ENCODE peak calls at places on chromosome 19, in five cellular contexts. L is HepG2, V is fibroblast of mammary gland, N is AG04450, W is left ventricle myocardium inferior. D is an unnamed sample.

GRCh38 chr19:16957151-16957662 is 68.4 kb downstream of the F2RL3 start:
- DNase-seq in L (no peak), V (peak; percentile 73), N (no peak), W (no peak), D (peak; percentile 10)

GRCh38 chr19:55676889-55677505 is 2.0 kb downstream of the EPN1 start:
- DNase-seq in L (no peak), V (no peak), N (no peak), W (no peak), D (no peak)

GRCh38 chr19:55460670-55461258 is 678 bp downstream of the ISOC2 start:
- DNase-seq in L (peak; percentile 84), V (peak; percentile 88), N (peak; percentile 48), W (peak; percentile 86), D (peak; percentile 90)

GRCh38 chr19:42076375-42076944 is 494 bp downstream of the ZNF574 start:
- DNase-seq in L (no peak), V (no peak), N (no peak), W (no peak), D (no peak)

GRCh38 chr19:35048911-35049411 is 7.4 kb downstream of the HPN start:
- DNase-seq in L (no peak), V (no peak), N (no peak), W (peak; percentile 75), D (no peak)

GRCh38 chr19:42199440-42200115 is 17.9 kb downstream of the DEDD2 start:
- DNase-seq in L (no peak), V (no peak), N (no peak), W (peak; percentile 35), D (no peak)

GRCh38 chr19:7544626-7545025 is 9.1 kb downstream of the PNPLA6 start:
- DNase-seq in L (no peak), V (no peak), N (no peak), W (no peak), D (no peak)

GRCh38 chr19:3034845-3035541 is 5.9 kb upstream of the TLE2 start:
- DNase-seq in L (no peak), V (peak; percentile 41), N (no peak), W (no peak), D (peak; percentile 61)

GRCh38 chr19:6531163-6531955 is 533 bp downstream of the TNFSF9 start:
- DNase-seq in L (no peak), V (no peak), N (no peak), W (no peak), D (no peak)

GRCh38 chr19:23557381-23557780 is 129.6 kb downstream of the ZNF675 start:
- DNase-seq in L (no peak), V (no peak), N (no peak), W (no peak), D (no peak)

GRCh38 chr19:38649305-38650179 is 2.1 kb downstream of the ACTN4 start:
- DNase-seq in L (peak; percentile 94), V (no peak), N (no peak), W (no peak), D (no peak)

GRCh38 chr19:756232-756631 is 5.3 kb downstream of the MISP start:
- DNase-seq in L (peak; percentile 82), V (peak; percentile 78), N (no peak), W (no peak), D (peak; percentile 26)

DNA sequence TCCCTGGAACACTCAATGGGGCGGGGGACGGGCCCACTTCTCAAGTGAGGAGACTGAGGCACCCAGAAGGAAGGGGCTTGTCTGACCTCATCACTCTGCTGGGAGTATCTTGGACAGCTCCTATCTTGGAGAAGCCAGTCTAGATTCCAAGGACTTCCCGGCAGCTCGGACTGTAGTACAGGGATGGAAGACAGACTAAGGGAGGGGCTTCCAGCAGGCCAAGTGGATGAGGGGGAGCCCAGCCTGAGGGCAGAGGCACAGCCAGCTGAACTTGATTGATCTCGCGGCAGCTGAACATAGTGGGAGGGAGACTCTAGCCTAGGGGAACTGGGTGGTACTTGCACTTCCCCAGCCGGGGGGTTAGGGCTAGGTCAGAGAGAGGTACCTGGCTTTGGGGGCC is 702 bp downstream of the CILP2 start:
- DNase-seq in L (no peak), V (no peak), N (no peak), W (no peak), D (no peak)
- H3K4me3 ChIP-seq in L (peak overlapping the region; percentile 6), V (no peak overlapping the region), N (no peak overlapping the region), W (peak overlapping the region; percentile 60), D (no peak overlapping the region)

DNA sequence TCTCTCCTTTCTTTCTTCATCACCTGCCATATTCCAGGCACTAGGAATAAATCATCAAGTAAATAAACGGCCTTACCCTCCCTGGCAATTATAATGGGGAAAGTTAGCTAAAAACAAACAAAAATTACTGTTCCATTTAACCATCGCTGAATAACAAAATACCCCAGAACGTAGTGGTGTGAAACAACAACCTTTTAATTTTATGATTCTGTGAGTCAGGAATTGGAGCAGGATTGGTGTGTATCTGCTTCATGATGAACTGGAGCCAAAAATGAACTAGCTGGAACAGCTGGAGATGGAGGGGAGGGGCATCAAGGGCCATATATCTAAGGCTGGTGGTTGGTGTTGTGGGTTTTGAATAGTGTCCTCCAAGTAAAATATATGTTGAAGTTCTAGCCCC is 3.7 kb upstream of the CADM4 start:
- DNase-seq in L (no peak), V (peak; percentile 29), N (no peak), W (no peak), D (no peak)
- TF ChIP-seq CTCF in L (no peak), V (no peak), N (no peak), W (no peak), D (no peak)

DNA sequence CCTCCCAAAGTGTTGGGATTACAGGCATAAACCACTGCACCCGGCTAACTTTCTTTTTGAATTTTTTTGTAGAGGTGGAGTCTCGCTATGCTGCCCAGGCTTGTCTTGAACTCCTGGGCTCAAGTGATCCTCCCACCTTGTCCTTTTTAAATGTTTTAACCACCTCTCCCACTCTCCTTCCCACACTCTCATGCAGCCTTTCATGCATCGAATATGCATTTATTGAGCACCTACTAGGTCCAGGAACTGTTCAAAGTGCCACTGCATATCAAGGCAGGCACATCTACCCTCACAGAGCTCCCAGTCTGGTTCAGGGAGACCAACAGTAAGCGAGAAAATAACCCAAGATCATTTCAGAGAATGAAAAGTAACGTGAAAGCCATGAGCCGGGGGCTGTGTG is 1.2 kb downstream of the TICAM1 start:
- DNase-seq in L (no peak), V (no peak), N (no peak), W (no peak), D (no peak)
- H3K4me3 ChIP-seq in L (peak overlapping the region; percentile 96), V (peak overlapping the region; percentile 85), N (peak overlapping the region; percentile 84), W (peak overlapping the region; percentile 97), D (peak overlapping the region; percentile 93)

DNA sequence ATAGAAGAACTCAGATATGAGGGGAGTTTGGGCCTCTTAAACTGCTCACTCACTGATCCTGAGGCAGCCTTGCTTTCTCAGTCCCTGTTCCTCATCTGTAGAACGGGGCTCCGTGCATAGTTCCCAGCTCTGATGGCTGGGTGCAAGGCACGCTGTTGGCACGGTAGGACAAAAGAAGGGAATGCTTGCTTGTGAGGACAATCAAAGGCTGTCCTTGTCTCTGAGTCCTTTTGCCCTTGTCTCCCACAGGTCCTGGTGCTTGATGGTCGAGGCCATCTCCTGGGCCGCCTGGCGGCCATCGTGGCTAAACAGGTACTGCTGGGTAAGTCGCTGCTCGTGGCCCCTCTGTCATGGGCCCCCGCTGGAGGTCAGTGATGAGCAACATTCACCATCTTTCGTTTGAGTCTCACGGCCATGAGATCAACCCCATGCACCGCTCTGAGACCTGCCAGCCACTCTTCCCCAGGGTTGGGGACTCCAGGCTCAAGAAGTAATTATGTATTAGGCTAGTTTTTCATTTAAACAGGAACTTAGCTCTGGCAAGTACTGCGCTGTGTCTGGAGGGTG is 2.3 kb downstream of the RPL13A start:
- DNase-seq in L (peak; percentile 75), V (peak; percentile 52), N (no peak), W (no peak), D (no peak)
- TF ChIP-seq CTCF in L (peak; percentile 77), V (no peak), N (no peak), W (no peak), D (no peak)

GRCh38 chr19:32324631-32325215 is 20.7 kb upstream of the ZNF507 start:
- DNase-seq in L (no peak), V (no peak), N (no peak), W (no peak), D (no peak)
- H3K4me3 ChIP-seq in L (no peak overlapping the region), V (no peak overlapping the region), N (no peak overlapping the region), W (no peak overlapping the region), D (no peak overlapping the region)

GRCh38 chr19:58328999-58329398 is 2.2 kb downstream of the ZSCAN22 start:
- DNase-seq in L (no peak), V (no peak), N (no peak), W (no peak), D (no peak)
- TF ChIP-seq CTCF in L (peak; percentile 85), V (no peak), N (no peak), W (no peak), D (no peak)

DNA sequence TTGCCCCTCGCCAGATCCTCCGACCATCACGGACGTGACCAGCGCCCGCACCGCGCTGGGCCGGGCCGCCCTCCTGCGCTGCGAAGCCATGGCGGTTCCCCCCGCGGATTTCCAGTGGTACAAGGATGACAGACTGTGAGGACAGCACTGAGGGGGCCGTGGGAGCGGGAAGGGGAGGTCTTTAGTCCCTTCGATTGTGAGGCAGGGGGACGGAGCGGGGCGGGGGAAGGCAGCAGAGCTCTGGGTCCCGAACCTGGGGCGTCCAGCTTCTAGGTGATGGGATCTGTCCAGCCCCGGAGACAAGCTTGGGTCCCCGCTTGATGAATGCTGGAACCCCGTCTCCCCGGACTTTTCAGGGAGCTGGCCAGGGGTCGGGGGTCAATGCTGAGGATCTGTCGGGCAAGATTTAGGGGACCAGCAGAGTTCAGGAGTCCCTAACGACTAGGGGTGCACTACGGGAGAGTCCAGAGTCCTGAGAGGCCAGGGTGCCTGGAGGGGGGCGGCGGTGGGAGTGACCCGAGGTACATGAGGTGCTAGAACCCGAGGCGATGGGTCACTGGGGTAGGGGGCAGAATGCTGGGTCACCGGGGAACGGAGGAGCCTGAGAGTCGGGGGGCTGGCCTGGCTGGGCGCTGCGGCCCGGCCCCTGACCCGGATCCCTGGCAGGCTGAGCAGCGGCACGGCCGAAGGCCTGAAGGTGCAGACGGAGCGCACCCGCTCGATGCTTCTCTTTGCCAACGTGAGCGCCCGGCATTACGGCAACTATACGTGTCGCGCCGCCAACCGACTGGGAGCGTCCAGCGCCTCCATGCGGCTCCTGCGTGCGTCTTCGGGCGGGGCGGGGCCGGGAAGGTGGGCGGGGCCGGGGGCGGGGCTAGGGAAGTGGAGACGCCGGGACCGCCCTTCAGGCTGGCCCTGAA is 14.6 kb downstream of the VSIG10L start:
- DNase-seq in L (peak; percentile 59), V (peak; percentile 51), N (no peak), W (peak; percentile 31), D (peak; percentile 32)
- H3K4me3 ChIP-seq in L (peak overlapping the region; percentile 46), V (peak overlapping the region; percentile 16), N (peak overlapping the region; percentile 20), W (peak overlapping the region; percentile 46), D (peak overlapping the region; percentile 26)

GRCh38 chr19:46633130-46633529 is 2.9 kb downstream of the GNG8 start:
- DNase-seq in L (no peak), V (no peak), N (no peak), W (no peak), D (no peak)

GRCh38 chr19:46634045-46634655 is 1.9 kb downstream of the GNG8 start:
- DNase-seq in L (no peak), V (peak; percentile 86), N (no peak), W (peak; percentile 65), D (peak; percentile 88)

GRCh38 chr19:46630806-46631205 is 5.2 kb downstream of the GNG8 start:
- DNase-seq in L (no peak), V (no peak), N (no peak), W (no peak), D (no peak)

GRCh38 chr19:46629546-46630025 is 4.7 kb upstream of the PTGIR start:
- DNase-seq in L (no peak), V (no peak), N (no peak), W (no peak), D (no peak)

GRCh38 chr19:46631481-46631880 is 4.5 kb downstream of the GNG8 start:
- DNase-seq in L (no peak), V (peak; percentile 72), N (no peak), W (peak; percentile 67), D (peak; percentile 71)
- TF ChIP-seq CTCF in L (no peak), V (no peak), N (no peak), W (no peak), D (no peak)